ENCODE peak calls at places on chromosome 15, in eight cellular contexts. X is astrocyte of the spinal cord; E is fibroblast of gingiva; K is RWPE1; H is C1 segment of cervical spinal cord; M is right atrium auricular region; C is activated gamma-delta T cell treated with Interleukin-2 at 50 U/mL for 16 hours; S is activated CD4-positive, CD25-positive, alpha-beta regulatory T cell treated with anti-CD3 and anti-CD28 coated beads, Interleukin-2, amount 50 U/mL, for 72 hours. O is an unnamed sample.

GRCh38 chr15:40345225-40345866 is 4.6 kb upstream of the CCDC9B start:
- DNase-seq in H (no peak), S (no peak), M (no peak), K (no peak), E (no peak), C (no peak), X (no peak), O (no peak)

GRCh38 chr15:31472636-31473383 is 146.2 kb downstream of the KLF13 start:
- DNase-seq in E (no peak), H (no peak), C (peak), X (peak), K (no peak), M (peak), S (peak), O (peak)

GRCh38 chr15:50241684-50242450 is 23.7 kb downstream of the HDC start:
- DNase-seq in K (no peak), M (no peak), H (no peak), E (no peak), S (no peak), C (no peak), X (no peak), O (no peak)

GRCh38 chr15:96328101-96328958 is 2.2 kb upstream of the NR2F2 start:
- DNase-seq in C (no peak), X (peak), M (no peak), H (no peak), K (no peak), E (no peak), S (no peak), O (no peak)

GRCh38 chr15:69648775-69649735 is 196.4 kb downstream of the RPLP1 start:
- DNase-seq in E (no peak), X (no peak), H (no peak), C (no peak), K (peak), S (no peak), M (no peak), O (no peak)

GRCh38 chr15:98174286-98174685 is 213.8 kb downstream of the ARRDC4 start:
- DNase-seq in X (no peak), E (no peak), S (no peak), M (no peak), K (peak), H (no peak), C (no peak), O (no peak)

GRCh38 chr15:40008061-40008460 is 30.9 kb downstream of the SRP14 start:
- DNase-seq in K (no peak), E (no peak), M (no peak), X (peak), H (no peak), C (no peak), S (no peak), O (no peak)

GRCh38 chr15:57283774-57284508 is 92.4 kb upstream of the CGNL1 start:
- DNase-seq in E (peak), M (no peak), H (no peak), C (no peak), S (no peak), X (no peak), K (no peak), O (no peak)

GRCh38 chr15:87608238-87609028 is 648.1 kb downstream of the NTRK3 start:
- DNase-seq in X (no peak), S (no peak), K (no peak), M (no peak), C (no peak), H (no peak), E (no peak), O (no peak)

GRCh38 chr15:95994418-95994817 is 336.1 kb upstream of the NR2F2 start:
- DNase-seq in H (no peak), S (no peak), K (no peak), E (peak), M (no peak), X (peak), C (no peak), O (no peak)

GRCh38 chr15:76905855-76906254 is 715 bp upstream of the SCAPER start:
- DNase-seq in H (no peak), X (no peak), E (no peak), K (no peak), M (no peak), C (no peak), S (no peak), O (no peak)

GRCh38 chr15:66498501-66499386 is 1.2 kb upstream of the SNAPC5 start:
- DNase-seq in M (peak), H (no peak), S (no peak), X (peak), C (no peak), K (no peak), E (peak), O (no peak)

GRCh38 chr15:73796266-73796939 is 43.3 kb upstream of the INSYN1 start:
- DNase-seq in K (no peak), H (no peak), X (no peak), C (no peak), E (no peak), S (no peak), M (no peak), O (no peak)

GRCh38 chr15:81375461-81375860 is 1.4 kb upstream of the TMC3 start:
- DNase-seq in X (no peak), M (no peak), E (no peak), C (no peak), H (no peak), S (no peak), K (no peak), O (no peak)

GRCh38 chr15:78440375-78441373 is 2.7 kb downstream of the IREB2 start:
- DNase-seq in H (no peak), K (no peak), S (no peak), C (no peak), X (no peak), E (no peak), M (no peak), O (no peak)

GRCh38 chr15:41894791-41895463 is 1.1 kb upstream of the SPTBN5 start:
- DNase-seq in X (peak), H (no peak), C (peak), K (peak), E (peak), M (peak), S (peak), O (peak)

O was measured in CD8-positive, alpha-beta T cell.